ENCODE peak calls at places on chromosome 11, in four cellular contexts. G, U, C and M are unnamed samples.

GRCh38 chr11:116641561-116642045 is 131.2 kb downstream of the BUD13 start:
- DNase-seq in G (no peak), U (peak), C (no peak), M (peak)

GRCh38 chr11:6205366-6205765 is at the start of gene C11orf42:
- DNase-seq in G (no peak), U (no peak), C (no peak), M (no peak)

GRCh38 chr11:108293229-108293628 is 70.4 kb downstream of the ATM start:
- DNase-seq in G (no peak), U (no peak), C (no peak), M (no peak)

GRCh38 chr11:29019960-29020683 is 911.9 kb downstream of the METTL15 start:
- DNase-seq in G (no peak), U (no peak), C (no peak), M (no peak)

GRCh38 chr11:90639687-90640086 is 416.8 kb upstream of the CHORDC1 start:
- DNase-seq in G (no peak), U (no peak), C (no peak), M (no peak)

GRCh38 chr11:108647701-108648527 is 17.0 kb upstream of the DDX10 start:
- DNase-seq in G (peak), U (peak), C (no peak), M (peak)

GRCh38 chr11:108624196-108624925 is 30.8 kb upstream of the EXPH5 start:
- DNase-seq in G (no peak), U (no peak), C (no peak), M (no peak)

GRCh38 chr11:63866211-63866610 is 27.3 kb downstream of the MARK2 start:
- DNase-seq in G (no peak), U (no peak), C (peak), M (no peak)

GRCh38 chr11:96338910-96339703 is 3.9 kb downstream of the MAML2 start:
- DNase-seq in G (peak), U (no peak), C (peak), M (no peak)

GRCh38 chr11:65718964-65719492 is 1.6 kb downstream of the RNASEH2C start:
- DNase-seq in G (no peak), U (peak), C (no peak), M (no peak)

GRCh38 chr11:17208257-17208999 is 642 bp upstream of the PIK3C2A start:
- DNase-seq in G (peak), U (no peak), C (no peak), M (peak)

GRCh38 chr11:71294846-71295600 is 42.6 kb upstream of the SHANK2 start:
- DNase-seq in G (no peak), U (no peak), C (no peak), M (no peak)

GRCh38 chr11:115159122-115159665 is 345.0 kb downstream of the CADM1 start:
- DNase-seq in G (no peak), U (no peak), C (no peak), M (no peak)

GRCh38 chr11:123800041-123800440 is 6.1 kb downstream of the OR6M1 start:
- DNase-seq in G (no peak), U (no peak), C (no peak), M (no peak)

GRCh38 chr11:76785513-76785912 is 2.4 kb downstream of the TSKU start:
- DNase-seq in G (no peak), U (no peak), C (no peak), M (no peak)

GRCh38 chr11:19332476-19332875 is 91.7 kb upstream of the E2F8 start:
- DNase-seq in G (no peak), U (no peak), C (peak), M (no peak)

GRCh38 chr11:10030122-10030490 is 263.9 kb downstream of the SBF2 start:
- DNase-seq in G (no peak), U (no peak), C (no peak), M (no peak)

GRCh38 chr11:11297578-11297977 is 55.5 kb downstream of the CSNK2A3 start:
- DNase-seq in G (no peak), U (no peak), C (no peak), M (no peak)

GRCh38 chr11:95792700-95793099 is 2.4 kb downstream of the CEP57 start:
- DNase-seq in G (no peak), U (no peak), C (no peak), M (no peak)

GRCh38 chr11:35629914-35630313 is 11.7 kb downstream of the FJX1 start:
- DNase-seq in G (peak), U (no peak), C (no peak), M (no peak)
- TF ChIP-seq BHLHE40 in G (no peak), U (no peak), C (no peak), M (no peak)

GRCh38 chr11:35418282-35418846 is 994 bp downstream of the SLC1A2 start:
- DNase-seq in G (no peak), U (no peak), C (no peak), M (no peak)

GRCh38 chr11:35418847-35419712 is at the start of gene SLC1A2:
- DNase-seq in G (no peak), U (no peak), C (no peak), M (peak)

GRCh38 chr11:35420371-35420770 is 1.0 kb upstream of the SLC1A2 start:
- DNase-seq in G (no peak), U (no peak), C (no peak), M (no peak)

GRCh38 chr11:35415488-35415887 is 3.9 kb downstream of the SLC1A2 start:
- DNase-seq in G (no peak), U (no peak), C (no peak), M (no peak)

DNA sequence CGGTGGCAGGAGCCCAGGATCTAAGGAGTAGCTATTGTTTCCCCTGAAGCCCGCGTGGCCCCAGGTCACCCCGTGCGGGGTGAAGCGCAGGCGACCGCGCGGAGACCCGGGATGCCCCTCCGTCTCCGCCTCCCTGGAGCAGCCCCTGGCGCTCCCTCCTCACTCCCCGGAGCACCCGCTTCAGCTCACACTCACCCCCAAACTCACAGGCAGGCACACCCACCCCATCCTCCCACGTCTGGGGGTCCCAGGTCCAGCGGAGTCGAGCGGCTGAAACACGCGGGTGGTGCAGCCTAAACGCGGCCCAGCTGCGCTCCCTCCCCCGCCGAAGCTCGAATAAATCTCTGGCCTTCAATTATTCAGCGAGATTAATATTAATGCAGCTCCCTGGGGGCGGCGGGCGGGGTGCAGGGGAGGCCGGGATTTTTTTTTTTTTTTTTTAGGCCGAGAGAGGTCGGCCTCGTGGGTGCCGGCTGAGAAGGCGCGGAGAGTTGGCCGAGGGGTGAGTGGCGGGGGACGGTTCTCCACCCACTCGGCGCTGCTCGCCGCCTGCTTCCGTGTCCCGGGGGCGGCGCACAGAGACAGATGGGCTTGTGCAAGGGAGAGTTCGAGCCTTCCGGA is 465 bp upstream of the SLC1A2 start:
- DNase-seq in G (no peak), U (no peak), C (no peak), M (peak)
- TF ChIP-seq FOXK2 in G (no peak), U (no peak), C (no peak), M (no peak)

GRCh38 chr11:79076526-79077115 is 364.2 kb downstream of the TENM4 start:
- DNase-seq in G (peak), U (peak), C (no peak), M (peak)

GRCh38 chr11:79077684-79078379 is 363.0 kb downstream of the TENM4 start:
- DNase-seq in G (no peak), U (no peak), C (no peak), M (no peak)

GRCh38 chr11:79081441-79082124 is 359.2 kb downstream of the TENM4 start:
- DNase-seq in G (no peak), U (no peak), C (no peak), M (no peak)

GRCh38 chr11:79080506-79080905 is 360.3 kb downstream of the TENM4 start:
- DNase-seq in G (no peak), U (no peak), C (no peak), M (no peak)

GRCh38 chr11:79078999-79079398 is 361.8 kb downstream of the TENM4 start:
- DNase-seq in G (no peak), U (no peak), C (no peak), M (no peak)
- TF ChIP-seq BHLHE40 in G (no peak), U (no peak), C (no peak), M (no peak)

DNA sequence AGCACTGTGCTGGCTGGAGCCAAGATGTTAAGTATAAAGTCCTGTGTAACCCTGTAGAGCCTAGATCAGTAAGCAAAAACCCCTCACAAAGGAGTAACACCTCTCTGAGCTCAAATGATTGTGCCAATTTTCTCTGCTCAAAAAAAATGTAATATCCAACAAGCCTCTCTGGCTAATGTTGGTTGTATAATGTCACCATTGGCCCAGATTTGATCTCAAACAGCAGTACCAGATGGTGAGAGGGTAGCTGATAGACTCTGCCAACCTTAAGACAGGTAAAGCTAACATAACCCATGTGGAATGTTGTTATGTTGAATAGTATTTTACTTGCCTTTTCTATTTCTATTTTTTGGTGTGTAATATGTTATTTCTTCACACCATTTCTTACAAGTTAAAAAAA is 166.7 kb upstream of the GUCY1A2 start:
- DNase-seq in G (no peak), U (no peak), C (no peak), M (no peak)
- TF ChIP-seq FOXK2 in G (no peak), U (no peak), C (no peak), M (no peak)

GRCh38 chr11:22711212-22711770 is 44.9 kb downstream of the GAS2 start:
- DNase-seq in G (no peak), U (no peak), C (no peak), M (no peak)
- TF ChIP-seq BHLHE40 in G (no peak), U (no peak), C (no peak), M (no peak)

GRCh38 chr11:129115652-129116585 is 76.2 kb downstream of the ARHGAP32 start:
- DNase-seq in G (peak), U (no peak), C (no peak), M (no peak)
- TF ChIP-seq FOXK2 in G (peak), U (no peak), C (no peak), M (no peak)

GRCh38 chr11:124917115-124917637 is 1.9 kb upstream of the HEPN1 start:
- DNase-seq in G (peak), U (no peak), C (no peak), M (no peak)
- TF ChIP-seq BHLHE40 in G (no peak), U (no peak), C (no peak), M (no peak)